ENCODE peak calls at places on chromosomes 12 and 14, in five cellular contexts. N, E, K, J and S are unnamed samples. For H3K27me3, the result is how much of the 10 kb centered on the place peaks cover.

GRCh38 chr12:48058771-48059170 is 47.1 kb downstream of the SENP1 start:
- DNase-seq in J (no peak), K (no peak), E (no peak), N (no peak), S (no peak)

GRCh38 chr12:62738105-62738504 is 196.8 kb downstream of the PPM1H start:
- DNase-seq in N (no peak), J (no peak), E (no peak), K (no peak), S (no peak)

GRCh38 chr14:95174184-95174804 is 17.0 kb upstream of the DICER1 start:
- DNase-seq in E (no peak), K (no peak), J (no peak), N (no peak), S (no peak)

GRCh38 chr14:59919582-59920377 is at the start of gene LRRC9:
- DNase-seq in K (no peak), J (peak), E (peak), N (peak), S (no peak)

GRCh38 chr12:116068853-116069252 is 208.6 kb downstream of the MED13L start:
- DNase-seq in K (no peak), N (no peak), E (peak), J (no peak), S (no peak)

GRCh38 chr12:46438719-46439319 is 66.2 kb upstream of the SLC38A2 start:
- DNase-seq in J (no peak), K (no peak), E (no peak), N (no peak), S (no peak)

GRCh38 chr14:94320243-94320642 is 2.9 kb downstream of the SERPINA6 start:
- DNase-seq in J (no peak), E (no peak), K (no peak), N (no peak), S (no peak)

GRCh38 chr14:96083667-96084320 is 44.6 kb downstream of the C14orf132 start:
- DNase-seq in N (no peak), E (no peak), J (no peak), K (peak), S (no peak)

GRCh38 chr12:60042835-60043234 is 447.0 kb downstream of the SLC16A7 start:
- DNase-seq in K (no peak), E (no peak), N (no peak), J (no peak), S (no peak)

GRCh38 chr12:124764451-124764850 is 99.2 kb downstream of the SCARB1 start:
- DNase-seq in N (no peak), J (peak), K (no peak), E (peak), S (no peak)

GRCh38 chr12:12476836-12477531 is 85.7 kb downstream of the DUSP16 start:
- DNase-seq in K (no peak), N (no peak), E (no peak), J (no peak), S (no peak)

GRCh38 chr12:79424109-79424721 is 266.5 kb downstream of the PAWR start:
- DNase-seq in N (no peak), K (no peak), E (no peak), J (no peak), S (peak)

GRCh38 chr12:45219621-45220020 is 3.7 kb downstream of the ANO6 start:
- DNase-seq in J (no peak), K (no peak), N (no peak), E (no peak), S (no peak)

GRCh38 chr14:64440494-64440893 is 24.8 kb upstream of the AKAP5 start:
- DNase-seq in E (no peak), K (no peak), J (no peak), N (no peak), S (no peak)

GRCh38 chr12:22299294-22299912 is 35.1 kb downstream of the ST8SIA1 start:
- DNase-seq in N (no peak), K (no peak), J (no peak), E (no peak), S (no peak)

GRCh38 chr14:35878272-35879140 is 52.4 kb downstream of the BRMS1L start:
- DNase-seq in J (peak), K (no peak), N (no peak), E (no peak), S (peak)

GRCh38 chr12:5921966-5922365 is 23.1 kb downstream of the ANO2 start:
- DNase-seq in N (no peak), E (no peak), J (no peak), K (peak), S (no peak)

DNA sequence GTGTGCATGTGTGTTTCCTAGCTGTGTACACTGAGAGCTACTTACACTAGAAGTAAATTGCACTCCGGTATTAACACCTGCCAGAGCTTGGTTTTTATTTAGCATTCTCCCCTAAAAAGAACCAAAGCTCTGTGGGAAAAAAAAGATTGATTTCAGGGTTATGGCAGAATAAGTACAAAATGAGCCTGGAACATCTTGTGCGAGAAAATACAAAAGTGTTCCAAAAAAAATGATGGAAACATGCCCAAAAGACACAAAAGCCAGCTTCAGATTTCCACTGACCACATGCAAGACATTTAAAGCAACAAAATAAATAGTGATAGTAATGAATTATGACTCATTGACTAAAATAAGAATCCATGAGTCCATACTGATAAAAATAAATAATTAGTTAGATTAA is 188.3 kb downstream of the GXYLT1 start:
- DNase-seq in J (no peak), E (no peak), K (no peak), N (no peak), S (no peak)
- H3K4me3 ChIP-seq in J (no peak), E (no peak), K (no peak), N (no peak), S (no peak)

DNA sequence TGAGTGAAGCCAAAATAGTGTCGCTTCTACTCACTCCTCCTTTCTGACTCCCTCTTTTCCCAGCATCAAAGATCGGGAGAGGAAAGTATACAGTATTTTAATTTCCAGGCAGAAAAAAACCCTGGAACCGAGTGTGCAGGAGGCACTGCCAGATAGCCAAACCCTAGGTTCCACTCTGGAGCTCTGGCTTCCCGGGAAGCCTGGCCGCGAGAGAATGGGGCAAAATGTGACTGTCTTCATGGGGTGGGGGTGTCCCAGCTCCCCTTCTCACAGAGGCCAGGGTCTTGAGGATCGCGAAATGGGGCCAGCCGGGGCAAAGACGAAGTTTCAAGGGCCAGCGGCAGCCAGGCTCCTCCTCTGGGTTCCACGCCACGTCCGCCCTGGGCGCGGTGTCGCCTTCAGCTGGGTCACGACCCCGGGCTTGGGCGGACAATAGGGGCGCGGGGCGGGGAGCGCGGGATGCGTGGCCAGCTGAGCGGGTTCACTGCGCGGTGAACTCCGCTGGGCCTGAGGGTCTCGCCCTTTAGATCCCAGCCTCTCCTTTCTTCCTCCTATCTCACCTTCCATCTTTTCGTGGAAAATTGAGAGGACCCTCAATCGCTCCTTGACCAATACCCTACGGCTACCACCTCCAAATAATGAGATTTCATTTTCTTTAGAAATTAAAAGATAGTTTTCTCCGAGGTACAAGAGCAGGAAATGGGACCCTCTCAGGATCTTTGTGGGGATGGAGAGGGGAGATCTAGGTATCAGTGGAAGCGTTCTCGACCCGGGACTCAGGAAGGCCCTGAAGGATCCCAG is 6.7 kb downstream of the HOXC4 start:
- DNase-seq in J (no peak), N (no peak), E (no peak), K (no peak), S (no peak)
- H3K27me3 ChIP-seq in J (under half), N (under half), E (under half), K (under half), S (under half)

DNA sequence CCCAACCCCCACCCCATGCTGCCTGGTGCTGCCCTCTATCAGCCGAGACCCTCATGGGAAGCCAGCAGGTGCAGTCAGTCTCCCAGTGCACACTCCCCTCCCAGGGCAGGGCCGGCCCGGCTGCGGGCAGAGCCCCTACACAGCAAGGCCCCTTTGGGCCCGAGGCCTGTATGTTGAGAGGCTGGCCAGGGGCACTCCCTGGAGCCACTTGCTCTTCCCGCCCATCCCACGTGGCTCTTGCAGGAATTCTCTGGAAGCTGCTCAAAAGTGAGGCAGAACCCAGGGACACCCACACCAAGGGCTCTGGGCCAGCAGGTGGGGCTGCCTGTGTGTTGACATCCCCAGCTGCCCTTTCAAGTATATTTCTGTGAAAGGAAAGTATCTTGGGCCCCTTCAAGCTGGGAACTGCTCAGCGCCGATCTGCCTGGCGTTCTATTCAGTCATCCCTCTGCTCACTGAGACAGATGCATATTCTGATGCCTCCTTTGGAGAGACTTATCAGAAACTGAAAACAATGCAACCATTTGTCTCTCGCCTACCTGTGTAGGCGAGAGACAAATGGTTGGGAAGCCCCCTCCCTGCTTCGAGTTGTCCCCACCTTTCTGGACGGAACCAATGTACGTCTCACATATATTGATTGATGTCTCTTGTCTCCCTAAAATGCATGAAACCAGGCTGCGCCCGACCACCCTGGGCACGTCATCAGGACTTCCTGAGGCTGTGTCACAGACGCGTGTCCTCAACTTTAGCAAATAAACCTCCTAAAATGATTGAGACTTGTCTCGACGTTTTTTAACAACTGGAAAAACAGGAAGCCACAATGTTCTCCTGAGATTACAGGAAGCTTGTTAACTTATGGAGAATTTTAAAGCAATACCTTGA is 6.0 kb downstream of the GPR132 start:
- DNase-seq in K (no peak), N (peak), J (no peak), E (no peak), S (no peak)
- TF ChIP-seq CTCF in K (no peak), N (peak), J (no peak), E (peak), S (no peak)

GRCh38 chr12:93369505-93369904 is 8.2 kb upstream of the NUDT4 start:
- DNase-seq in J (no peak), K (no peak), N (no peak), E (no peak), S (no peak)
- H3K4me3 ChIP-seq in J (no peak), K (no peak), N (no peak), E (no peak), S (no peak)

GRCh38 chr12:24494401-24494800 is 454.5 kb downstream of the BCAT1 start:
- DNase-seq in J (no peak), N (no peak), K (no peak), E (no peak), S (no peak)

GRCh38 chr12:24488906-24489619 is 459.8 kb downstream of the BCAT1 start:
- DNase-seq in J (no peak), E (no peak), K (no peak), N (no peak), S (no peak)

GRCh38 chr12:24488091-24488596 is 460.8 kb downstream of the BCAT1 start:
- DNase-seq in J (no peak), N (no peak), K (no peak), E (no peak), S (no peak)

GRCh38 chr12:24489939-24490338 is 459.0 kb downstream of the BCAT1 start:
- DNase-seq in N (no peak), K (no peak), E (no peak), J (no peak), S (no peak)

GRCh38 chr12:24491968-24492367 is 456.9 kb downstream of the BCAT1 start:
- DNase-seq in N (no peak), E (no peak), J (no peak), K (no peak), S (no peak)
- H3K27me3 ChIP-seq in N (under half), E (under half), J (under half), K (under half), S (under half)

DNA sequence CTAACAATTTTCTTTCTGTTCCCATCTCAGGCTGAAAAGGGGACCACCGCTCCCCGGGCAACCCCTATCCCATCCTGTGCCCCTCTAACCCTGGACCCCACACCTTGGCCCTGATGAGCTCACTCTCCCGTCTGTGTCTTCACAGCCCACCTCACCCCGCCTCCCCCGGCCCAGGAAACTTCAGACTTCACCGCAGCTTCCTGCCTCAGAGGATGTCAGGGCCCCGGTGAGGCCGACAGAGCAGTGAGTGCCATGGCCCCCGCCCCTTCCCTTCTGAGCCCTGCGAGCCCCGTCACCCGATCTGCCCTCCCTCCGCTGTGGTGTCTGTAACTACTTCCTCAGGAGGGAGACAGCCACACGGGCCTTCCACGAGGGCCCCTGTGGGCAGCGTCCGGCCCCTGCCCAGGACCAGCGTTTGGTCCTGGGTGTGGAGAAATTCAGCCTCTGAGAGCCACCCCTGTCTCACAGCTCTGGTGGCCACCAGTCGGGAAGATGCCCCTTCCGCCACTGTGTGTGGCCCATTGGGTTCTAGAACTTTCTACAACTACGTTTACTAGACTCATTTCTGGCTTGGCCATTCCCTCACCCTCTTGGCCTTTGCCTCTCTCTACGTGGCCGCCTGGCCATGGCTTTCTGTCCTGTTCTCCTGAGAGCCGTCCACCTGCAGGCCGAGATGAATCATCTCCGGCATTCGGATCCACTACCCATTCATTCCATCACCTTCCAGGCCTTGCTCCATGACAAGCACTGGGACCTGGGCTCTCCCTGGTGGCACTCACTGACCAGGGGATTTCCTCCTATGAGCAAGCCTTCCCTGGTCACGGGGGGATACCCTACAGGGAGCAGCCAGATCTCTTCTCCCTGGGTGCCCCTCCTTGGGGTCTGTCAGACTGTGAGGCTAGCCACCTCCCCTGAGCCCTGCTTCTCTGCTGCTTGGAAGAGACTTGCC is 3.4 kb downstream of the RHOF start:
- DNase-seq in E (no peak), K (peak), J (peak), N (peak), S (no peak)
- TF ChIP-seq CTCF in E (no peak), K (no peak), J (no peak), N (no peak), S (no peak)

GRCh38 chr12:53452159-53453077 is 516 bp downstream of the PCBP2 start:
- DNase-seq in N (peak), K (peak), E (peak), J (peak), S (peak)

GRCh38 chr12:53454710-53455109 is 2.8 kb downstream of the PCBP2 start:
- DNase-seq in K (no peak), E (no peak), J (peak), N (no peak), S (no peak)

GRCh38 chr12:53456654-53457366 is 4.9 kb downstream of the PCBP2 start:
- DNase-seq in E (no peak), N (no peak), J (no peak), K (no peak), S (no peak)

GRCh38 chr12:53451661-53452158 is at the start of gene PCBP2:
- DNase-seq in J (peak), K (peak), N (peak), E (peak), S (peak)

DNA sequence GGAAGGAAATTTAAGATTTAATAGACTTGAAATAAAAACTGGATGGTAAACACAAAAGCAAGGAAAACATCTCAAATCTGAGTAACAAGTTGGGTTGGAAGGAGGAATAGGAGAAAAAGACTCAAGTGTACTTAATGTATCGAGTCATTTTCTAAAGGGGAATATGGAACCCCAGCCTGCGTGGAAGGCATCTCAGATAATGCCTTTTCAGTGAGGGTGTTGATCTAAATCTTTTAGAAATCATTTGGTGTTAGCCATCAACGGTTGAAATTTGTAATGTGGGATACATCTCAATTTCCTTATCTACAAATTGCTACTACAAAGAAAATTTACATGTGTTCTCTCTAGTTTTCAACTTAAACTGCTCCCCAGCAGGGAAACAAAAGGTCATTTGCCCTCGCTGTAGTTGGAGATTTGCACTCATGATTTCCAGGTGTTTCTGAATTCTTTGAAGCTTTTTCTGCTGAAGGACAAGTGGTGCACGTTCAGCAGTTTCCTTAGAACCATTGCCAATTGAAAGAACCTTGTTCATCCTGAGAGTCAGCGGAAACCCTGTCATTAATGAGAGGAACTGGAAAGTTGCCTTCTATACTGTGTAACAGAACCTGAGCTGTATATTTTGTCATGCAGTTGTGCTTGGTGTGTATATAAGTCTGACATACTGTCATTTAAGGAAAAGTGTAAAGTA is 2.2 kb downstream of the PCBP2 start:
- DNase-seq in K (no peak), N (no peak), J (no peak), E (no peak), S (no peak)
- H3K4me3 ChIP-seq in K (no peak), N (no peak), J (peak), E (peak), S (peak)

GRCh38 chr12:26761775-26762174 is 71.2 kb downstream of the ITPR2 start:
- DNase-seq in J (no peak), E (no peak), K (no peak), N (no peak), S (no peak)
- H3K27me3 ChIP-seq in J (under half), E (under half), K (under half), N (under half), S (under half)